ENCODE peak calls at places on chromosomes 5 and 9, in ten cellular contexts. K, C, D, E, A, U, R, W, X and Y are unnamed samples.

GRCh38 chr9:89879711-89880110 is 274.9 kb downstream of the GADD45G start:
- DNase-seq in K (no peak), C (peak; percentile 72), D (no peak), E (no peak), A (no peak), U (no peak), R (no peak), W (no peak), X (no peak), Y (no peak)

GRCh38 chr9:21605489-21605931 is 123.4 kb upstream of the IFNE start:
- DNase-seq in K (no peak), C (no peak), D (no peak), E (peak; percentile 75), A (no peak), U (no peak), R (no peak), W (no peak), X (no peak), Y (no peak)

GRCh38 chr5:142680605-142681259 is 5.2 kb downstream of the FGF1 start:
- DNase-seq in K (no peak), C (no peak), D (no peak), E (no peak), A (no peak), U (peak; percentile 98), R (no peak), W (no peak), X (no peak), Y (no peak)

GRCh38 chr5:178387856-178388190 is 155.2 kb upstream of the PHYKPL start:
- DNase-seq in K (peak; percentile 9), C (peak; percentile 44), D (no peak), E (no peak), A (no peak), U (no peak), R (no peak), W (no peak), X (no peak), Y (no peak)

GRCh38 chr9:85224301-85224700 is 517.5 kb downstream of the AGTPBP1 start:
- DNase-seq in K (no peak), C (no peak), D (no peak), E (no peak), A (no peak), U (no peak), R (no peak), W (no peak), X (no peak), Y (no peak)

GRCh38 chr9:114763220-114763619 is 42.6 kb downstream of the TNFSF15 start:
- DNase-seq in K (no peak), C (no peak), D (no peak), E (no peak), A (no peak), U (no peak), R (no peak), W (no peak), X (no peak), Y (no peak)

GRCh38 chr5:40679998-40680681 is 425 bp downstream of the PTGER4 start:
- DNase-seq in K (peak; percentile 50), C (no peak), D (peak; percentile 52), E (no peak), A (no peak), U (no peak), R (no peak), W (peak; percentile 3), X (peak; percentile 28), Y (peak; percentile 56)

GRCh38 chr5:95284512-95285405 is at the start of gene MCTP1:
- DNase-seq in K (peak; percentile 59), C (no peak), D (peak; percentile 67), E (no peak), A (peak; percentile 36), U (peak; percentile 23), R (no peak), W (peak; percentile 44), X (peak; percentile 24), Y (peak; percentile 27)

GRCh38 chr9:128987800-128988199 is 40.3 kb downstream of the NUP188 start:
- DNase-seq in K (no peak), C (peak; percentile 81), D (no peak), E (peak; percentile 79), A (no peak), U (no peak), R (no peak), W (no peak), X (no peak), Y (no peak)
- TF ChIP-seq CTCF in K (no peak), C (no peak), D (no peak), E (no peak), A (no peak), U (no peak), R (no peak), W (no peak), X (no peak), Y (no peak)

DNA sequence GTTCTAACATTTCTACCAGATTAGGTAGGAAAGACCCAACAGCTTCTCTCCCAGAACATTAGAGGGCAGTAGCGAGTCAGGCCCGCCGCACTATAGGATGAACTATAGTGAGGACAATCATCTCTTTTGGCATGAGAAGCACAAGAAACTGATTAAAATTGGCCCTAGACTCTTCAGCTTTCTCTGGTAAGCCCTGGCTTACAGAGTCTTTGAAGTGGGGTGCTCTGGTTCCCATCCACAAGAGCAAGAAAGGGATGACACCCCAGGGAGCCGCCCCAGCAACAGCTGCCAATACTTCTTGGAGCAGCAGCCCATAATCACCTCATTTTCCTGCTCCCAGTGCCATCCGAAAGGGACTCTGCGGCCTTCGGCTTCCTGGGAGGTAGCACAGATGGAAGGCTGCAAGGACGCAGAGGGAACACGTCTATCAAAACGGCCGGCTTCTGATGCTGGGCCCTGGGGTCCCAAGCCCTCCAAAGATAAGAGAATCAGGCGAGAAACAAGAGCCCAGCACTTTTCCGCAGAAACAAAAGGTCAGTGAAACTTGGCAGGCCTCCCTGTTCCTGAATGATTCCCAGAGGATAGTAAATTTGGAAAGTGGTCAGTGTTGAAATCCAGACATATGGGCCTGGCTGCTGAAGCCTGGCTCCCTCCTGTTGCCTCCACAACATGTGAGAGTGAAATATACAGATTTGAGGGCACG is 69.3 kb downstream of the HSD17B3 start:
- DNase-seq in K (peak; percentile 48), C (peak; percentile 81), D (peak; percentile 78), E (no peak), A (no peak), U (peak; percentile 82), R (peak; percentile 82), W (peak; percentile 27), X (no peak), Y (peak; percentile 56)
- TF ChIP-seq CTCF in K (peak; percentile 69), C (peak; percentile 95), D (peak; percentile 89), E (peak; percentile 94), A (peak; percentile 73), U (peak; percentile 99), R (peak; percentile 32), W (peak; percentile 90), X (peak; percentile 93), Y (peak; percentile 90)

GRCh38 chr5:79108792-79109191 is 2.8 kb upstream of the BHMT start:
- DNase-seq in K (no peak), C (no peak), D (no peak), E (no peak), A (no peak), U (no peak), R (no peak), W (no peak), X (no peak), Y (no peak)

GRCh38 chr5:79111960-79112702 is 522 bp downstream of the BHMT start:
- DNase-seq in K (peak; percentile 44), C (no peak), D (peak; percentile 43), E (no peak), A (no peak), U (no peak), R (no peak), W (peak; percentile 13), X (no peak), Y (no peak)

GRCh38 chr5:79111387-79111959 is at the start of gene BHMT:
- DNase-seq in K (peak; percentile 57), C (no peak), D (peak; percentile 66), E (no peak), A (no peak), U (no peak), R (no peak), W (no peak), X (no peak), Y (no peak)

GRCh38 chr5:79107020-79107796 is 4.4 kb upstream of the BHMT start:
- DNase-seq in K (no peak), C (no peak), D (no peak), E (no peak), A (no peak), U (no peak), R (no peak), W (no peak), X (no peak), Y (no peak)

DNA sequence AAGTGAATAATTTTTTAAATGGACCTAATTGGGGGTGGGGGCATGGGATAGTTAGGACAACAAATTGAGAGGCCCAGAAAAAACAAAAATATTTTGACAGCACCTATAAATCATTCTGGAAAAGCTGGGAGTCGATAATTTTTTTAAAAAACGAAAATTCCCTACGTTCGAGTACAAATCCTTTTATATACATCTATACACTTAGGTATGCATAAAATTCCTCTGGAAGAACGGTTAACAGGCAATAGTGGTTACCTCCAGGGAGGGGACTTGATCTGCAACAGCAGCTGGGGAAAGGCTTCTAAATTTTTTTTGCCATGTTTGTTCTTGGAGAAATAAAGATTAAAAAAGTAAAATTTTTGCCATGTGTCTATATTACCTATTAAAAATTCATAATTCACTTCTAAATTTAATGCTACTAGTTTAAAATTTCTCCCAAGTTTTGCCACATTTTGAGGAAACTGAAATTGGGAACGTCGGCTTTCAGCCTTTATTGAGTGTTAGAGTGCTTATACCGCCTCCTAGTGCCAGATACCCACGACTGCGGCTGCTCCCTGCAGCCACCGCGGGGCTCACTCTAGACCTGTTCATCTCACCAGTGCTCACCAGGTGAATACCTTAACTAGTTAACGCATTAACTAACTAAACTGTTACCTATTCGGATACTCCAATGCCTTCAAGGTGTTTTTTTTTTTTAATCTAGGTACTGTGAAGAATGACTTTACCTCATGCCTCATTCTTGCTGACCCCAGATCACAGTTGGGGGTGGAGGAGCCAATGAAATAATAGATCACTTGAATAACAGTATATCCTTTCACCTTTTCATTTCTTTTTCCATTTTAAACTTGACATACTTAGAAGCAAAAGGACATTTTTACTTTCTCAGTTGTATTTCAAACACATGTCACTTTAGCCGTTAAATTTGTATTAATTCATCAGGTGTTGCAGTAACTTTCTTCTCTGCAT is 1.8 kb upstream of the BHMT start:
- DNase-seq in K (peak; percentile 64), C (no peak), D (peak; percentile 78), E (no peak), A (peak; percentile 48), U (no peak), R (no peak), W (no peak), X (no peak), Y (peak; percentile 68)
- TF ChIP-seq CTCF in K (peak; percentile 52), C (no peak), D (peak; percentile 79), E (peak; percentile 11), A (peak; percentile 70), U (peak; percentile 13), R (no peak), W (peak; percentile 57), X (peak; percentile 85), Y (peak; percentile 85)

GRCh38 chr9:93686880-93687236 is 110.5 kb downstream of the PHF2 start:
- DNase-seq in K (no peak), C (peak; percentile 38), D (no peak), E (no peak), A (no peak), U (no peak), R (no peak), W (no peak), X (no peak), Y (no peak)

GRCh38 chr9:93684161-93684765 is 107.9 kb downstream of the PHF2 start:
- DNase-seq in K (peak; percentile 4), C (peak; percentile 35), D (no peak), E (no peak), A (no peak), U (no peak), R (no peak), W (no peak), X (no peak), Y (no peak)

GRCh38 chr9:93686127-93686879 is 109.9 kb downstream of the PHF2 start:
- DNase-seq in K (no peak), C (peak; percentile 51), D (no peak), E (no peak), A (no peak), U (no peak), R (no peak), W (no peak), X (no peak), Y (no peak)

GRCh38 chr9:93683331-93684134 is 107.1 kb downstream of the PHF2 start:
- DNase-seq in K (peak; percentile 7), C (peak; percentile 53), D (no peak), E (no peak), A (no peak), U (no peak), R (no peak), W (peak; percentile 0), X (no peak), Y (no peak)

DNA sequence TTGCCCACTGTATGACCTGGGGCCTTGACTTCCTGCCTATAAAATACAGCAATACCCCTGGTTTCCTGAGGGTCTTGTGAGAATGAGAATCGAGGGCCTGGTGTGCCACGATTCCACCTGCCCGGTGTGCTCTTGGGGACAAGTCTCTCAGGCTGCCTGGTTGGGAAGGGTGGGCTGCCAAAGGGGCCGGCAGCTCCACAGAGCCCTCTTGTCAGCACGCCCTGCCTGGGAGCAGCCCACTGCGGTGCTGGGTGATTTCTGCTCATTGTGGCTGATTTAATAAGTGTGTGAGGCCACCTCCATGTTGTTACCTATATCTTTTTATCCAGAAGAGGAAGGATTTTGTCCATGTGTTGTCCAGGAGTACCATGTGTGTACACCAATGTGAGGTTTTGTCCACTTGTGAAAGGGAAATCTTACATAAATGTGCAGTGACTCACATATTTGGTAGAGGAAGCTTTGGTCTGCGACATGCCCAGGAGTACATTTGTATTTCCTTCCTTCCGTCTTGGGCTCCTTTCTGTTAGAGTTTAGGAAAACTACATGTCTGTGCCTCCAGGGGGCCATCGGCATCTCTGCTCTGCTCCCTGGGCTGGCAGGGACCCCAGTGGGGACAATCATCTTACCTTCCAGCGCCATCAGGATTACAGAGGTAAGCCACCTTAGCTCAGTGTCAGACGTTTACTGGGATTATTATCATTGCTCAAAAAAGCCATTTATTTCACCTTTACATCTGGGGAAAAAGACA is 108.6 kb downstream of the PHF2 start:
- DNase-seq in K (peak; percentile 36), C (no peak), D (peak; percentile 51), E (no peak), A (no peak), U (peak; percentile 45), R (no peak), W (no peak), X (no peak), Y (no peak)
- TF ChIP-seq CTCF in K (no peak), C (no peak), D (peak; percentile 41), E (no peak), A (no peak), U (peak; percentile 23), R (no peak), W (peak; percentile 46), X (peak; percentile 5), Y (no peak)